ENCODE peak calls at places on chromosomes 6 and 20, in six cellular contexts. R, T, D, E, X and Q are unnamed samples.

GRCh38 chr6:44201638-44202303 is 15.0 kb upstream of the MYMX start:
- DNase-seq in E (no peak), T (no peak), D (peak), X (no peak), R (no peak), Q (no peak)

GRCh38 chr6:40344566-40345185 is 242.5 kb downstream of the LRFN2 start:
- DNase-seq in X (no peak), R (no peak), T (peak), D (no peak), E (no peak), Q (no peak)

GRCh38 chr6:152575621-152576150 is 61.5 kb downstream of the SYNE1 start:
- DNase-seq in R (no peak), X (no peak), T (no peak), D (no peak), E (peak), Q (no peak)

GRCh38 chr20:32797160-32797468 is 22.6 kb upstream of the MAPRE1 start:
- DNase-seq in R (no peak), T (no peak), X (no peak), D (no peak), E (no peak), Q (no peak)

GRCh38 chr20:37890643-37891042 is 12.3 kb upstream of the VSTM2L start:
- DNase-seq in X (no peak), E (no peak), R (no peak), T (no peak), D (no peak), Q (no peak)

GRCh38 chr6:15551262-15551661 is 111.6 kb downstream of the DTNBP1 start:
- DNase-seq in D (no peak), T (no peak), R (no peak), E (no peak), X (no peak), Q (no peak)

GRCh38 chr6:40715501-40716403 is 128.6 kb upstream of the LRFN2 start:
- DNase-seq in D (peak), R (no peak), E (no peak), T (no peak), X (no peak), Q (no peak)

GRCh38 chr6:89492025-89492640 is 59.2 kb downstream of the ANKRD6 start:
- DNase-seq in T (no peak), X (no peak), R (no peak), E (no peak), D (no peak), Q (no peak)

GRCh38 chr20:61753196-61753942 is 312.3 kb downstream of the TAF4 start:
- DNase-seq in X (no peak), T (no peak), E (no peak), D (no peak), R (no peak), Q (no peak)

GRCh38 chr20:12414446-12415274 is 497.0 kb downstream of the BTBD3 start:
- DNase-seq in D (no peak), T (peak), R (no peak), X (no peak), E (no peak), Q (no peak)

GRCh38 chr6:53067307-53067706 is 2.1 kb downstream of the FBXO9 start:
- DNase-seq in X (no peak), E (no peak), R (no peak), T (no peak), D (no peak), Q (no peak)

GRCh38 chr6:106377061-106377540 is 16.6 kb downstream of the CRYBG1 start:
- DNase-seq in E (no peak), X (no peak), T (no peak), D (no peak), R (no peak), Q (no peak)

GRCh38 chr20:50247196-50248094 is 56.8 kb downstream of the CEBPB start:
- DNase-seq in T (no peak), R (no peak), D (no peak), X (no peak), E (no peak), Q (no peak)

GRCh38 chr6:128979061-128979460 is 96.1 kb downstream of the LAMA2 start:
- DNase-seq in X (no peak), R (no peak), D (no peak), E (no peak), T (no peak), Q (no peak)

GRCh38 chr6:12196326-12196936 is 93.7 kb upstream of the EDN1 start:
- DNase-seq in E (no peak), D (no peak), R (no peak), X (no peak), T (no peak), Q (no peak)

GRCh38 chr6:65771946-65772345 is 64.9 kb upstream of the EYS start:
- DNase-seq in T (no peak), D (no peak), X (no peak), R (no peak), E (no peak), Q (no peak)

GRCh38 chr6:119856136-119856535 is 506.6 kb upstream of the MAN1A1 start:
- DNase-seq in R (no peak), D (no peak), E (no peak), X (no peak), T (no peak), Q (peak)

GRCh38 chr6:25050356-25050755 is 114.6 kb upstream of the RIPOR2 start:
- DNase-seq in R (no peak), T (no peak), E (peak), X (no peak), D (no peak), Q (no peak)

GRCh38 chr6:26420607-26421235 is 18.6 kb downstream of the BTN3A1 start:
- DNase-seq in T (peak), E (peak), X (peak), D (peak), R (no peak), Q (no peak)

GRCh38 chr20:24472426-24472825 is 3.0 kb downstream of the SYNDIG1 start:
- DNase-seq in X (no peak), D (no peak), E (no peak), T (no peak), R (no peak), Q (no peak)

GRCh38 chr6:16493112-16493511 is 254.7 kb downstream of the GMPR start:
- DNase-seq in R (no peak), D (no peak), T (no peak), X (no peak), E (peak), Q (no peak)

GRCh38 chr20:51009303-51010042 is 13.4 kb downstream of the KCNG1 start:
- DNase-seq in T (no peak), X (no peak), E (no peak), R (no peak), D (no peak), Q (no peak)

GRCh38 chr6:18501313-18502013 is 114.3 kb downstream of the RNF144B start:
- DNase-seq in D (no peak), R (no peak), X (no peak), T (no peak), E (peak), Q (no peak)

GRCh38 chr6:148760568-148761531 is 14.0 kb downstream of the UST start:
- DNase-seq in E (peak), D (no peak), T (no peak), X (no peak), R (no peak), Q (peak)

GRCh38 chr6:100415780-100416179 is 48.9 kb downstream of the SIM1 start:
- DNase-seq in R (no peak), T (no peak), D (no peak), X (no peak), E (no peak), Q (no peak)

GRCh38 chr6:148179786-148180185 is 162.9 kb upstream of the SASH1 start:
- DNase-seq in X (no peak), D (peak), T (no peak), E (no peak), R (no peak), Q (no peak)

GRCh38 chr6:37483917-37484785 is 15.5 kb downstream of the CCDC167 start:
- DNase-seq in X (peak), D (peak), T (peak), R (peak), E (peak), Q (no peak)

GRCh38 chr20:1392693-1393506 is at the start of gene FKBP1A:
- DNase-seq in X (peak), D (peak), T (peak), E (peak), R (no peak), Q (peak)

GRCh38 chr6:149273318-149273717 is 44.2 kb upstream of the TAB2 start:
- DNase-seq in E (peak), R (no peak), X (no peak), T (no peak), D (no peak), Q (no peak)

GRCh38 chr6:166601956-166602355 is 15.5 kb upstream of the RAMACL start:
- DNase-seq in D (no peak), T (no peak), R (no peak), E (no peak), X (no peak), Q (no peak)

DNA sequence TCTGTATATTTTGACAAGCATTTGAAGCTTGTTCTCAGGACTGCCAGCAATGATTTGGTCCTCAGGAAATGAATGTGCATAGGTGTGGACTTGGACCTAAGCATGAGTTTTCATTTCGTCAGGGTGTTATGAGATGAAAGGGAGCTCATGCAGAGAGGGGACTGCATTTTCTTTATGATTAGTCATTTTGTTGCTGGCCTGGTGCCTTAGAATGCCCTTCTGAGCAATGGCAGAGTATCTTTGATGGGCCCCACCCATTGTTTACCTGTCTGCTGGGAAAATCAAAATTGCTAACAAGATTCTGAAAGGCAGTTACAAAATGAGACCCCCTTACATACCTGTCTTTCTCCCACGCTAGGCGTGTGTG is 51.5 kb upstream of the MTHFD1L start:
- DNase-seq in E (no peak), D (no peak), X (peak), R (no peak), T (no peak), Q (peak)
- TF ChIP-seq GABPA in E (no peak), D (no peak), X (no peak), R (no peak), T (no peak), Q (peak)

GRCh38 chr6:125745281-125746018 is 4.0 kb upstream of the HEY2 start:
- DNase-seq in R (peak), E (no peak), X (no peak), D (no peak), T (no peak), Q (no peak)
- TF ChIP-seq GABPA in R (no peak), E (no peak), X (no peak), D (no peak), T (no peak), Q (no peak)

GRCh38 chr6:6808343-6808742 is 219.8 kb downstream of the LY86 start:
- DNase-seq in X (no peak), E (no peak), D (no peak), R (no peak), T (no peak), Q (no peak)

GRCh38 chr6:6808915-6809314 is 220.4 kb downstream of the LY86 start:
- DNase-seq in X (no peak), E (no peak), T (no peak), R (no peak), D (no peak), Q (no peak)

GRCh38 chr6:6812427-6812826 is 223.9 kb downstream of the LY86 start:
- DNase-seq in D (no peak), E (no peak), T (no peak), X (no peak), R (no peak), Q (no peak)

GRCh38 chr6:6811151-6812002 is 222.9 kb downstream of the LY86 start:
- DNase-seq in E (no peak), D (no peak), T (no peak), X (peak), R (peak), Q (no peak)

DNA sequence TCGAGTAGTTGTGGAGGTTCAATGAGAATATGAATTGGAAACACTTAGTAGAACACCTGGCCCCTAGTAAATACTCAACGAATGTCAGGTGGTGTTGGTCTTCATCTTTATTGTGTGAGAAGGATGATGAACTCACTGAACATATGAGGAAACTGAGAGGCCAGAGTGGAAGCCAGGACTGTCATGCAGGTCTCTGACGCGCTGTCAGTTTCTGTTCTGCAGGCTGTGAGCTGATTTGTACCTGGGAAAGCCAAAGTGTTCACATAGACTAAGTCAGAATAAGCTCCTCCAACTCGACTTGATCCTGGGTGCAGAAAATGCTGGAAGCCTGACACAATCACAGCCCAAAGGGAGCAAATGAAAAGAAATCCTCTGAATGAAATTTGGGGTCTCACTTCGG is 222.2 kb downstream of the LY86 start:
- DNase-seq in X (no peak), D (no peak), R (no peak), T (no peak), E (no peak), Q (no peak)
- TF ChIP-seq GABPA in X (no peak), D (no peak), R (no peak), T (no peak), E (no peak), Q (no peak)

GRCh38 chr6:7071405-7071804 is 36.4 kb upstream of the RREB1 start:
- DNase-seq in E (no peak), R (no peak), D (no peak), X (no peak), T (no peak), Q (no peak)

GRCh38 chr6:7073082-7073783 is 34.5 kb upstream of the RREB1 start:
- DNase-seq in D (no peak), X (no peak), T (no peak), E (no peak), R (no peak), Q (no peak)

GRCh38 chr6:7075341-7075740 is 32.4 kb upstream of the RREB1 start:
- DNase-seq in E (no peak), T (no peak), X (no peak), R (no peak), D (no peak), Q (no peak)

GRCh38 chr6:7074870-7075269 is 32.9 kb upstream of the RREB1 start:
- DNase-seq in R (no peak), X (no peak), T (no peak), E (no peak), D (no peak), Q (no peak)

DNA sequence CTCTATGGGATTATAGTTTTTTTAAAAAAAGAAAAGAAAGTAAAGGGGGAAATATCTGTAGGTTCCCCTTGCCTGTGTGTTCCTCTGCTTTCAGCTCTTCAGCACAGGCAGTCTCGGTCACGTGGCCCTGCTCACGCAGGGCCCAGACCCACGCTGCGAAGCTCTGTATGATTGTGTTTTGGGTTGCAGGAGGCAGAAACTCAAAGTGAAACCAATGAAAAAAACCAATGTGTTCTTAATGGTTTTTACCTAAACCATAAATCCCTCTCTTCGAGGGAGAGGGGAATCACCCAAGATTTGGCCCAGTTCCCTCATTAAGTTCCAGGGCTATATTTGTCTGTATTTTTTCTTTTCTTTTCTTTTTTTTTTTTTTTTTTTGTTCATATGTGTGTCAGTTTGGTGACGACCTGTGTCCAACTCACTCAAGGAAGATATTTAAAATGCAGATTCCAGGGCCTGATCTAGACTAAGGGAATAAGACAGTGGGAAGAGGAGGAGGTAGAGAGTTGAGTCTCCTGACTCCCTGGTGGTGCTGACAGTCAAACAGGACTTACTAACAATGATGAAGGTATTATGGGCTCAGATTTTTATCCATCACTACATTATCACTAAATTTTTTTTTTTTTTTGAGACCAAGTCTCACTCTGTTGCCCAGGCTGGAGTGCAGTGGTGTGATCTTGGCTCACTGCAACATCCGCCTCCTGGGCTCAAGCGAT is 33.8 kb upstream of the RREB1 start:
- DNase-seq in T (no peak), E (peak), X (no peak), R (no peak), D (no peak), Q (peak)
- TF ChIP-seq GABPA in T (no peak), E (no peak), X (no peak), R (no peak), D (no peak), Q (peak)

DNA sequence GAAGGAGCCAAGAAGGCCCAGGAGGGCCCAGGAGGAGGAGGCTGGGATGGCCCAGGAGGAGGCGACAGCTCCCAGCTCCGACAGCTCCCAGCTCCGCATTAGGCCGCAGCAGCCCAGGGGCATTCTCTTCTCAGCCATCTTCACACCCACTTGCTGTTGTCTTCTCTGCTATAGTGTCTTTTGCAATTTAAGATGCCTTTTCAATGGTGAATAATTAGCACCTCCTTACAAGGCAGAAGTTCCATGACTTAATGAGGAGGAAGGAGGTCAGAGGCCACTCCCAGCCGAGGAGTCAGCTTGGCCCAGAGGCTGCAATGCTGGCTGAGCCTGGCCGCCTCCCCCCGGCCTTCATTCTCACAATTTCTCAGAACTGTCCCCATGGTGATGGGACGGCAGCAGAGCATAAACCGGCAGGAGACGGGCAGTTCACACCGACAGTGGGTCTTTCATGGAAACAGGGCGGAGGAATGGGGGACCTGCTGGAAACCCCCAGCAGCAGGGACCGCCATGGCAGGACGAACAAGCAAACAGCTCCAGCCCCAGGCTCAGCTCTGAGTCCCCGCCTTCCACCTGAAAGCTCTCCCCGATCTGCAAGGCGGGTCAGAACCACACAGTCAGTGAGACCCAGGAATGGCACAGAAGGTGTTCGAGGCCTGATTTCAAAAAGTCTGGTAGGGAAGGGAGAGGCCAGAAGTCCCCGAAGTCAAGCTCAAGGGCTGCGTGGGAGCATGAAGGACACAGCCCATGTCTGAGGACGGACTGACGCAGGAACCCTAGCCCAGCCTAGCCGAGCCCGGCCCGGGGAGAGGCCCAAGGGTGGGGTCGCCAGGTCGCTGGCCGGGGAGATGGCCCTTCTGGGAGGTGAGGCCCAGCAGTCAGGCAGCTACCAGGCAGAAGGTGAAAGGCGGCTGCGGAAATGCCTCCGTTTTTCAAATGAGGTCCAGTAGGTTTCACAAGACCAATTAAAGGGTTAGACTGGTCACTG is 44.9 kb downstream of the WDR27 start:
- DNase-seq in E (no peak), X (no peak), R (no peak), D (no peak), T (no peak), Q (no peak)
- TF ChIP-seq GABPA in E (no peak), X (no peak), R (no peak), D (no peak), T (no peak), Q (no peak)

DNA sequence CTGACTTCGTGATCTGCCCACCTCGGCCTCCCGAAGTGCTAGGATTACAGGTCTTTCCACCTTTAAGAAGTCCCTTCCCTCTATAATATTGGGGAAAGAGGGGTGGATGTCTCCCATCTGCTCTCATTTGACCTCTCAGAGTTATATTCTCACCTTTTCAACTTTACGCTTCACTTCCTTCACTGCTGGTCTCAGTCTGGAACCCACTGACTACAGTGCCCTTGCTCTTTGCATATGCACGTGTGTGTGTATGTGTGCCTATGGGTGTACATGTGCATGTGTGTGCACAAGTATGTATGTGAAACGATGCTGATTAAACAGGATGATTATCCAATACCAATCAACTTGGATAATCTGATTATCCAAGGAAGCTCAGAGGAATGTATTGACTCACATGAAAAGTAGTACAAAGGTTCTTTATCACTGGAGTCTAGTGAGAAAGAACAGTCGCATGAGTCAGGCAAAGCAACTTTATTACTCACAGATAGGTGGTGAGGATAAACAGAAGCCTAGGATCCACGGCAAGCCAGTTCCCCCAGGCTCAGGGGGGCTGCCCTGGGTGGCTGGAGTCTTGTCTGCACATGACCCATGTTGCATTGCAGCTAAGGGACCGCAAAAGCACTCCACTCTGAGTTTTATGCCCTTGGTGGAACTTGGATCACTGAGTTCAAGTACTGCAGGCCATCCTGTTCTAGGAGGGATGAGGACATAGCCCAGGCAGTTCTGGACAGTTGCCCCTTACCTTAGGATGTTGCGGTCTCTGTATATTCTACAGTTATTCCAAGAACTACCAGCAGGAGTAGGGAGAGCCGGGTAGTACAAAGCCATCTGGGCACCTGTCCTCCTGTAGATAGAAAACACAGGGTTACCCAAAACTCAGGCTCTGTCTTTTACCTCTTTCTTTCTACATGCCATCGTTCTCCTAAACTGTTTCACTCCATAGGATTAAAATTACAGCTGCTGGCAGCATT is 50.9 kb downstream of the SNRNP48 start:
- DNase-seq in R (no peak), D (no peak), T (no peak), X (peak), E (no peak), Q (no peak)
- TF ChIP-seq GABPA in R (no peak), D (no peak), T (no peak), X (no peak), E (no peak), Q (no peak)